ENCODE peak calls at places on chromosomes 1 and 21, in five cellular contexts. L is H9, H is neuronal stem cell, M is H1, G is trophoblast cell. C is an unnamed sample.

GRCh38 chr1:244096691-244097090 is 45.6 kb downstream of the ZBTB18 start:
- DNase-seq in L (no peak), H (no peak), M (no peak), G (no peak), C (no peak)

GRCh38 chr1:170668301-170668789 is 4.4 kb downstream of the PRRX1 start:
- DNase-seq in L (peak; percentile 49), H (no peak), M (no peak), G (no peak), C (no peak)

GRCh38 chr1:119220980-119221379 is 80.5 kb upstream of the WARS2 start:
- DNase-seq in L (no peak), H (no peak), M (no peak), G (no peak), C (no peak)

GRCh38 chr1:3462356-3463012 is 8.0 kb downstream of the ARHGEF16 start:
- DNase-seq in L (no peak), H (no peak), M (no peak), G (peak; percentile 49), C (no peak)

GRCh38 chr1:154520333-154520732 is 18.1 kb upstream of the SHE start:
- DNase-seq in L (no peak), H (no peak), M (no peak), G (no peak), C (no peak)

GRCh38 chr1:208113036-208113435 is 131.1 kb downstream of the PLXNA2 start:
- DNase-seq in L (no peak), H (no peak), M (no peak), G (no peak), C (no peak)

GRCh38 chr1:180117764-180118116 is 36.9 kb upstream of the QSOX1 start:
- DNase-seq in L (no peak), H (no peak), M (no peak), G (no peak), C (peak; percentile 73)

GRCh38 chr21:18147678-18148077 is 97.0 kb upstream of the CHODL start:
- DNase-seq in L (no peak), H (no peak), M (no peak), G (no peak), C (peak; percentile 85)

GRCh38 chr1:172671591-172671990 is 12.7 kb downstream of the FASLG start:
- DNase-seq in L (no peak), H (no peak), M (no peak), G (peak; percentile 93), C (peak; percentile 14)

GRCh38 chr1:21703318-21703963 is 34.3 kb upstream of the RAP1GAP start:
- DNase-seq in L (no peak), H (no peak), M (no peak), G (no peak), C (peak; percentile 62)

GRCh38 chr1:225824522-225824921 is 14.6 kb downstream of the EPHX1 start:
- DNase-seq in L (no peak), H (no peak), M (no peak), G (no peak), C (no peak)

GRCh38 chr1:20322081-20322824 is 31.6 kb downstream of the VWA5B1 start:
- DNase-seq in L (no peak), H (no peak), M (no peak), G (no peak), C (no peak)

GRCh38 chr1:116504308-116505156 is 66.3 kb downstream of the CD58 start:
- DNase-seq in L (no peak), H (no peak), M (no peak), G (peak; percentile 50), C (peak; percentile 74)

GRCh38 chr21:45049725-45050359 is 24.5 kb upstream of the ADARB1 start:
- DNase-seq in L (no peak), H (no peak), M (no peak), G (no peak), C (no peak)

GRCh38 chr1:179779645-179780272 is 36.7 kb downstream of the FAM163A start:
- DNase-seq in L (no peak), H (no peak), M (no peak), G (peak; percentile 29), C (no peak)

GRCh38 chr1:41924911-41925310 is 6.2 kb upstream of the HIVEP3 start:
- DNase-seq in L (no peak), H (no peak), M (no peak), G (no peak), C (no peak)

GRCh38 chr1:209363112-209363511 is 220.4 kb upstream of the CAMK1G start:
- DNase-seq in L (peak; percentile 41), H (no peak), M (no peak), G (no peak), C (no peak)

GRCh38 chr21:46118871-46119564 is 21.1 kb downstream of the COL6A2 start:
- DNase-seq in L (peak; percentile 12), H (no peak), M (no peak), G (no peak), C (no peak)

GRCh38 chr1:1567152-1567830 is 7.4 kb downstream of the SSU72 start:
- DNase-seq in L (no peak), H (no peak), M (no peak), G (peak; percentile 84), C (no peak)

DNA sequence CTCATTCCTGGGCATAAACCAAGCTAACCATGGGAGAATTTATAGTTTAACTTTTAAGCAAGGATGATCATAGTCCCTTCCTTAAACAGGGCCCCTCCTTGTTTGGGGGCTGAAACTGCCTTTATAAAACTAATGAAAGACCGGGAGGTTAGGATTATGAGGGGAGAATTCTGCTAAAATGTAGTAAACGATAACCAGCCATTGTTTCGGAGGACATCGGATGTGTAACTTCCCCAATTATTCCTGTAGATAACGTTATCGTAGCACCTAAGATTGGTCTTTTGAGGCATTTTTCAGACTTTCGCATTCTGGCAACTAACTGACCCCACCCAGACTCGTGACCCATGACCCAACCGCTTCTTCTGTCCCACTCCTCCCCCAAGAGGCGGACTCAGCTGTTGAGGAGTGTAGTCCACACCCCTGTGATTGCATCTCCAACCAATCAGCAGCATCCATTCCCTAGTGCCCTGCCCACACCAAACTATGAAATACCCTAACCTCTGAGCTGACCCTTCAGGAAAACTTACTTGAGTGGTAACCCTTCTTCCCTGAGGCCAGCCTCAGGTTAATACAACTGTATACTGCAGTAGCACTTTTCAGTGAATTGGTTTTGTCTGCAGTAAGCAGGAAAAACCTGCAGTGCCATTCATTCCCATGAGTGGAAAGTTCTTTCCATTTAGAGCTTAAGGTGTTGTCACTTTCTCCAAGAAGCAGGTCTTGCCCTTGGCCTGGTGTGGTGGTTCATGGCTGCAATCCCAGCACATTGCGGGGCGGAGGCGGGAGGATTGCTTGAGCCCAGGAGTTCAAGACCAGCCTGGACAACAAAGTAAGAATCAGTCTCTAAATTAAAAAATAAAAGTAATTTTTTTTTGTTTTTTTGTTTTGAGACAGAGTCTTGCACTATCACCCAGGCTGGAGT is 823 bp upstream of the SYF2 start:
- DNase-seq in L (peak; percentile 90), H (peak; percentile 51), M (no peak), G (peak; percentile 86), C (peak; percentile 95)
- H2AK5ac ChIP-seq in L (no peak overlapping the region), H (no peak overlapping the region), M (no peak overlapping the region), G (no peak overlapping the region), C (no peak overlapping the region)

GRCh38 chr1:30188329-30188728 is 535.1 kb downstream of the MATN1 start:
- DNase-seq in L (no peak), H (no peak), M (no peak), G (no peak), C (no peak)

GRCh38 chr1:30185809-30186208 is 537.6 kb downstream of the MATN1 start:
- DNase-seq in L (no peak), H (no peak), M (no peak), G (no peak), C (no peak)

GRCh38 chr1:30187413-30188023 is 535.9 kb downstream of the MATN1 start:
- DNase-seq in L (no peak), H (no peak), M (no peak), G (no peak), C (no peak)

GRCh38 chr1:30185313-30185712 is 538.1 kb downstream of the MATN1 start:
- DNase-seq in L (no peak), H (no peak), M (no peak), G (no peak), C (no peak)

DNA sequence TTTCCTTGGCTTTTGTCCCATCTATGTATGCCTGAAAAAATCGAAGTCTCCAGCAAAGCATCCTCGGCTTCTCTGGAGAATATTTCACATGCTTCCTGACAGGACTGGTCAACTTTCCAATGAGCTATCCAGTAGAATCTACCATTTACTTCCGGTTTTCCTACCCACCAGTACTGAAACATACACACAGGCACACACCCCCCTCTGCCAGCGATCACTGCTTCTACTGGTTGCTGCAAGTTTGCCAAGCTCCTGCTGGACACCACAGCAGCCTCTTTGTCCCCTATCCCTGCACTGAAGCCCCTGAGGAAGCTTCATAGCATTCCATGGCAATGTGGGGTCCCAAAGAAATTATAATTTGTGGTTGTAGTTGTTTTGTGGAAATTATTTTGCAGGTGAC is 536.8 kb downstream of the MATN1 start:
- DNase-seq in L (no peak), H (no peak), M (no peak), G (no peak), C (no peak)
- H2BK12ac ChIP-seq in L (no peak overlapping the region), H (no peak overlapping the region), M (no peak overlapping the region), G (no peak overlapping the region), C (no peak overlapping the region)

GRCh38 chr1:9239622-9240401 is 5.2 kb downstream of the H6PD start:
- DNase-seq in L (no peak), H (no peak), M (no peak), G (peak; percentile 41), C (peak; percentile 92)
- H2AK5ac ChIP-seq in L (no peak overlapping the region), H (no peak overlapping the region), M (no peak overlapping the region), G (no peak overlapping the region), C (no peak overlapping the region)

GRCh38 chr1:61506231-61506630 is 218.7 kb downstream of the TM2D1 start:
- DNase-seq in L (no peak), H (no peak), M (no peak), G (no peak), C (no peak)

GRCh38 chr1:61506944-61507343 is 218.0 kb downstream of the TM2D1 start:
- DNase-seq in L (no peak), H (no peak), M (no peak), G (no peak), C (no peak)

GRCh38 chr1:61504840-61505239 is 220.1 kb downstream of the TM2D1 start:
- DNase-seq in L (no peak), H (no peak), M (no peak), G (no peak), C (no peak)

GRCh38 chr1:61502011-61502410 is 222.9 kb downstream of the TM2D1 start:
- DNase-seq in L (no peak), H (no peak), M (no peak), G (no peak), C (no peak)

DNA sequence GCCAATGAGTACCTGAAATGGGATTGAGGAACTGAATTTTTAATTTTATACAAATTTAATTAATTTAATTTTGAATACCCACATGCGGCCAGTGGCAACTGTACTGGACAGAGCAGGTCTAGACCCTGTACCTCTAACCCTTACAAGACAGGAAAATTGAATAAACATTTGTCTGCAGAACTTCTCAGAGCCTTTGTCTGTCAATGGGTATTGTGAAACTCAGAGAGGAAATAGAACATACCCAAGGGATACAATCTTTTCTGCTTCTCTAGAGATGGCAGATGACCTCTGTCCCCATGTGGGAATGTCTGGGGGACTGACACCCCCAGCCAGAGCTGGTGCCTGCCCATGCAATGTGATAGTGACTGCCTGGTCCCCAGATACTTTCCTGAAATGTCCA is 220.6 kb downstream of the TM2D1 start:
- DNase-seq in L (no peak), H (no peak), M (no peak), G (no peak), C (no peak)
- H2BK12ac ChIP-seq in L (no peak overlapping the region), H (no peak overlapping the region), M (no peak overlapping the region), G (no peak overlapping the region), C (no peak overlapping the region)

DNA sequence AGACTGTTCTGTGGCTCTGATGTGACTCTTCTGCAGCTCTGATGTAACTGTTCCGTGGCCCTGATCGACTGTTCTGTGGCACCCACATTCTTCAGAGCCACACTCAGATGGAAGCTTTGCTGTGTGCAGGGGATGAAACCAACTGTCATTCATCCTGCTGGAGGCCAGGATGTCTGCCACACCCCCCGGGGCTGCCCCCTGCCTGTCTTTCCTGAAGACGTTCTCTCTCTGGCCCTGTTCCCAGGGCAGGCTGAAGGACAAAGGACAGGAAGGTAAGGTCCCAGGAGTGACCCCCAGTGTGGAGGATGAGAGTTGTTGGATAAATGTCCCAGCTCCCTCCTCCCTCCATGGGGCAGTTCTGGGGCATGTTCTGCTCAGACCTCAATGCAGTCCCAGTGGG is 29.4 kb upstream of the UMODL1 start:
- DNase-seq in L (no peak), H (no peak), M (no peak), G (no peak), C (peak; percentile 37)
- H2AK5ac ChIP-seq in L (no peak overlapping the region), H (peak overlapping the region; percentile 61), M (no peak overlapping the region), G (no peak overlapping the region), C (peak overlapping the region; percentile 68)